ENCODE peak calls at places on chromosomes 3 and 15, in nine cellular contexts. One of them, this sample, is unnamed. For H3K4me1, the result is how much of the 10 kb centered on the place peaks cover.

GRCh38 chr3:15387735-15388134 is 39.6 kb downstream of the METTL6 start:
- ATAC-seq in A549: no peak
- ATAC-seq in right cardiac atrium: no peak
- ATAC-seq in body of pancreas: peak
- ATAC-seq in gastrocnemius medialis: no peak
- ATAC-seq in heart right ventricle: no peak
- ATAC-seq in foreskin keratinocyte: no peak
- ATAC-seq in left lung: no peak
- ATAC-seq in heart left ventricle: peak
- ATAC-seq in this sample: no peak

GRCh38 chr3:50371133-50371670 is 11.9 kb upstream of the TMEM115 start:
- ATAC-seq in A549: no peak
- ATAC-seq in right cardiac atrium: no peak
- ATAC-seq in body of pancreas: no peak
- ATAC-seq in gastrocnemius medialis: no peak
- ATAC-seq in heart right ventricle: no peak
- ATAC-seq in foreskin keratinocyte: no peak
- ATAC-seq in left lung: no peak
- ATAC-seq in heart left ventricle: no peak
- ATAC-seq in this sample: no peak

GRCh38 chr3:141405581-141405980 is 37.3 kb downstream of the ZBTB38 start:
- ATAC-seq in A549: no peak
- ATAC-seq in right cardiac atrium: no peak
- ATAC-seq in body of pancreas: no peak
- ATAC-seq in gastrocnemius medialis: no peak
- ATAC-seq in heart right ventricle: no peak
- ATAC-seq in foreskin keratinocyte: no peak
- ATAC-seq in left lung: no peak
- ATAC-seq in heart left ventricle: no peak
- ATAC-seq in this sample: no peak

GRCh38 chr3:127197300-127198150 is 4.6 kb downstream of the PRR23E start:
- ATAC-seq in A549: no peak
- ATAC-seq in right cardiac atrium: no peak
- ATAC-seq in body of pancreas: no peak
- ATAC-seq in gastrocnemius medialis: no peak
- ATAC-seq in heart right ventricle: no peak
- ATAC-seq in foreskin keratinocyte: no peak
- ATAC-seq in left lung: no peak
- ATAC-seq in heart left ventricle: no peak
- ATAC-seq in this sample: no peak

GRCh38 chr3:65107174-65107573 is 419.4 kb upstream of the ADAMTS9 start:
- ATAC-seq in A549: no peak
- ATAC-seq in right cardiac atrium: peak
- ATAC-seq in body of pancreas: no peak
- ATAC-seq in gastrocnemius medialis: no peak
- ATAC-seq in heart right ventricle: no peak
- ATAC-seq in foreskin keratinocyte: peak
- ATAC-seq in left lung: no peak
- ATAC-seq in heart left ventricle: no peak
- ATAC-seq in this sample: no peak

GRCh38 chr15:91950631-91951384 is 97.3 kb downstream of the SLCO3A1 start:
- ATAC-seq in A549: no peak
- ATAC-seq in right cardiac atrium: no peak
- ATAC-seq in body of pancreas: no peak
- ATAC-seq in gastrocnemius medialis: no peak
- ATAC-seq in heart right ventricle: no peak
- ATAC-seq in foreskin keratinocyte: no peak
- ATAC-seq in left lung: no peak
- ATAC-seq in heart left ventricle: no peak
- ATAC-seq in this sample: no peak

GRCh38 chr3:142609136-142609535 is 12.9 kb downstream of the PLS1 start:
- ATAC-seq in A549: no peak
- ATAC-seq in right cardiac atrium: no peak
- ATAC-seq in body of pancreas: no peak
- ATAC-seq in gastrocnemius medialis: no peak
- ATAC-seq in heart right ventricle: no peak
- ATAC-seq in foreskin keratinocyte: peak
- ATAC-seq in left lung: no peak
- ATAC-seq in heart left ventricle: no peak
- ATAC-seq in this sample: no peak

GRCh38 chr3:100665230-100665629 is 44.1 kb upstream of the TFG start:
- ATAC-seq in A549: no peak
- ATAC-seq in right cardiac atrium: no peak
- ATAC-seq in body of pancreas: no peak
- ATAC-seq in gastrocnemius medialis: no peak
- ATAC-seq in heart right ventricle: no peak
- ATAC-seq in foreskin keratinocyte: no peak
- ATAC-seq in left lung: no peak
- ATAC-seq in heart left ventricle: no peak
- ATAC-seq in this sample: no peak

GRCh38 chr3:196774191-196774820 is 34.6 kb downstream of the PAK2 start:
- ATAC-seq in A549: no peak
- ATAC-seq in right cardiac atrium: no peak
- ATAC-seq in body of pancreas: no peak
- ATAC-seq in gastrocnemius medialis: peak
- ATAC-seq in heart right ventricle: peak
- ATAC-seq in foreskin keratinocyte: peak
- ATAC-seq in left lung: peak
- ATAC-seq in heart left ventricle: no peak
- ATAC-seq in this sample: no peak

GRCh38 chr3:22885039-22885438 is 318.1 kb upstream of the UBE2E2 start:
- ATAC-seq in A549: no peak
- ATAC-seq in right cardiac atrium: no peak
- ATAC-seq in body of pancreas: no peak
- ATAC-seq in gastrocnemius medialis: no peak
- ATAC-seq in heart right ventricle: no peak
- ATAC-seq in foreskin keratinocyte: no peak
- ATAC-seq in left lung: no peak
- ATAC-seq in heart left ventricle: no peak
- ATAC-seq in this sample: no peak

GRCh38 chr15:41423979-41424659 is 7.2 kb downstream of the RTF1 start:
- ATAC-seq in A549: no peak
- ATAC-seq in right cardiac atrium: no peak
- ATAC-seq in body of pancreas: no peak
- ATAC-seq in gastrocnemius medialis: no peak
- ATAC-seq in heart right ventricle: no peak
- ATAC-seq in foreskin keratinocyte: no peak
- ATAC-seq in left lung: no peak
- ATAC-seq in heart left ventricle: no peak
- ATAC-seq in this sample: no peak

GRCh38 chr3:138051946-138052802 is 42.2 kb downstream of the CLDN18 start:
- ATAC-seq in A549: peak
- ATAC-seq in right cardiac atrium: peak
- ATAC-seq in body of pancreas: no peak
- ATAC-seq in gastrocnemius medialis: no peak
- ATAC-seq in heart right ventricle: peak
- ATAC-seq in foreskin keratinocyte: peak
- ATAC-seq in left lung: peak
- ATAC-seq in heart left ventricle: peak
- ATAC-seq in this sample: no peak

GRCh38 chr15:85277847-85278246 is 102.6 kb upstream of the AKAP13 start:
- ATAC-seq in A549: no peak
- ATAC-seq in right cardiac atrium: no peak
- ATAC-seq in body of pancreas: no peak
- ATAC-seq in gastrocnemius medialis: no peak
- ATAC-seq in heart right ventricle: no peak
- ATAC-seq in foreskin keratinocyte: no peak
- ATAC-seq in left lung: no peak
- ATAC-seq in heart left ventricle: no peak
- ATAC-seq in this sample: no peak

GRCh38 chr3:143627336-143627735 is 220.9 kb downstream of the SLC9A9 start:
- ATAC-seq in A549: no peak
- ATAC-seq in right cardiac atrium: no peak
- ATAC-seq in body of pancreas: no peak
- ATAC-seq in gastrocnemius medialis: no peak
- ATAC-seq in heart right ventricle: no peak
- ATAC-seq in foreskin keratinocyte: peak
- ATAC-seq in left lung: no peak
- ATAC-seq in heart left ventricle: no peak
- ATAC-seq in this sample: no peak

GRCh38 chr15:34613997-34614396 is 30.5 kb upstream of the GOLGA8B start:
- ATAC-seq in A549: no peak
- ATAC-seq in right cardiac atrium: no peak
- ATAC-seq in body of pancreas: no peak
- ATAC-seq in gastrocnemius medialis: no peak
- ATAC-seq in heart right ventricle: no peak
- ATAC-seq in foreskin keratinocyte: no peak
- ATAC-seq in left lung: no peak
- ATAC-seq in heart left ventricle: no peak
- ATAC-seq in this sample: no peak
- H3K4me1 ChIP-seq in A549: under half
- H3K4me1 ChIP-seq in right cardiac atrium: under half
- H3K4me1 ChIP-seq in body of pancreas: under half
- H3K4me1 ChIP-seq in gastrocnemius medialis: under half
- H3K4me1 ChIP-seq in heart right ventricle: under half
- H3K4me1 ChIP-seq in foreskin keratinocyte: under half
- H3K4me1 ChIP-seq in left lung: under half
- H3K4me1 ChIP-seq in heart left ventricle: under half
- H3K4me1 ChIP-seq in this sample: under half

GRCh38 chr3:52090131-52090548 is 33.8 kb upstream of the DUSP7 start:
- ATAC-seq in A549: no peak
- ATAC-seq in right cardiac atrium: peak
- ATAC-seq in body of pancreas: no peak
- ATAC-seq in gastrocnemius medialis: no peak
- ATAC-seq in heart right ventricle: no peak
- ATAC-seq in foreskin keratinocyte: peak
- ATAC-seq in left lung: peak
- ATAC-seq in heart left ventricle: peak
- ATAC-seq in this sample: peak
- H3K4me1 ChIP-seq in A549: under half
- H3K4me1 ChIP-seq in right cardiac atrium: under half
- H3K4me1 ChIP-seq in body of pancreas: under half
- H3K4me1 ChIP-seq in gastrocnemius medialis: under half
- H3K4me1 ChIP-seq in heart right ventricle: half or more
- H3K4me1 ChIP-seq in foreskin keratinocyte: under half
- H3K4me1 ChIP-seq in left lung: under half
- H3K4me1 ChIP-seq in heart left ventricle: half or more
- H3K4me1 ChIP-seq in this sample: under half

GRCh38 chr3:195154111-195154791 is 116.7 kb downstream of the XXYLT1 start:
- ATAC-seq in A549: no peak
- ATAC-seq in right cardiac atrium: no peak
- ATAC-seq in body of pancreas: no peak
- ATAC-seq in gastrocnemius medialis: no peak
- ATAC-seq in heart right ventricle: no peak
- ATAC-seq in foreskin keratinocyte: no peak
- ATAC-seq in left lung: peak
- ATAC-seq in heart left ventricle: no peak
- ATAC-seq in this sample: no peak

GRCh38 chr3:195151866-195152526 is 119.0 kb downstream of the XXYLT1 start:
- ATAC-seq in A549: peak
- ATAC-seq in right cardiac atrium: no peak
- ATAC-seq in body of pancreas: no peak
- ATAC-seq in gastrocnemius medialis: no peak
- ATAC-seq in heart right ventricle: no peak
- ATAC-seq in foreskin keratinocyte: peak
- ATAC-seq in left lung: no peak
- ATAC-seq in heart left ventricle: no peak
- ATAC-seq in this sample: no peak

GRCh38 chr3:195153653-195154052 is 117.3 kb downstream of the XXYLT1 start:
- ATAC-seq in A549: no peak
- ATAC-seq in right cardiac atrium: no peak
- ATAC-seq in body of pancreas: no peak
- ATAC-seq in gastrocnemius medialis: no peak
- ATAC-seq in heart right ventricle: no peak
- ATAC-seq in foreskin keratinocyte: no peak
- ATAC-seq in left lung: no peak
- ATAC-seq in heart left ventricle: no peak
- ATAC-seq in this sample: no peak

GRCh38 chr3:195151402-195151801 is 119.6 kb downstream of the XXYLT1 start:
- ATAC-seq in A549: no peak
- ATAC-seq in right cardiac atrium: no peak
- ATAC-seq in body of pancreas: no peak
- ATAC-seq in gastrocnemius medialis: no peak
- ATAC-seq in heart right ventricle: no peak
- ATAC-seq in foreskin keratinocyte: no peak
- ATAC-seq in left lung: no peak
- ATAC-seq in heart left ventricle: no peak
- ATAC-seq in this sample: no peak

DNA sequence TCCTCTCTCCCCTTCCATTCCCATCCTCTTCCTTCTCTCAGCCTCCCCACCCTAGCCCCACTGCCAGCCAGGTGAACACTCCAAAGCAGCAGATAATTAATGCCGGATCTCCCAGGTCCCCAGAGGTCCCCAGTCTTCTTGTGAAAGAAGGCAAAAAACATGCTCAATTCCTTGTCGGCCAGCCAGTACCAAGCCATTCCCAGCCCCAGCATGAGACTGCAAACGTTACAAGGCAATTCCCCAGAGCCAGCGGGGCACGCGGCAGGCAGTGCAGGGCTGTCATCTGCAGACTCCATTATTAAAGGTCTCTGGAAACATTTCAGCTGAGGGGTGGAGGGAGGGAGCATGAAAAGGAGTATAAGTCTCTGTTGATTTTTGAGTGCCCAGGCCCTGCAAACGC is 117.8 kb downstream of the XXYLT1 start:
- ATAC-seq in A549: no peak
- ATAC-seq in right cardiac atrium: no peak
- ATAC-seq in body of pancreas: no peak
- ATAC-seq in gastrocnemius medialis: no peak
- ATAC-seq in heart right ventricle: no peak
- ATAC-seq in foreskin keratinocyte: no peak
- ATAC-seq in left lung: no peak
- ATAC-seq in heart left ventricle: no peak
- ATAC-seq in this sample: peak
- H3K4me1 ChIP-seq in A549: under half
- H3K4me1 ChIP-seq in right cardiac atrium: under half
- H3K4me1 ChIP-seq in body of pancreas: under half
- H3K4me1 ChIP-seq in gastrocnemius medialis: under half
- H3K4me1 ChIP-seq in heart right ventricle: half or more
- H3K4me1 ChIP-seq in foreskin keratinocyte: under half
- H3K4me1 ChIP-seq in left lung: under half
- H3K4me1 ChIP-seq in heart left ventricle: half or more
- H3K4me1 ChIP-seq in this sample: half or more

GRCh38 chr3:24263069-24263668 is 231.5 kb downstream of the THRB start:
- ATAC-seq in A549: no peak
- ATAC-seq in right cardiac atrium: no peak
- ATAC-seq in body of pancreas: no peak
- ATAC-seq in gastrocnemius medialis: no peak
- ATAC-seq in heart right ventricle: no peak
- ATAC-seq in foreskin keratinocyte: no peak
- ATAC-seq in left lung: no peak
- ATAC-seq in heart left ventricle: no peak
- ATAC-seq in this sample: no peak

GRCh38 chr3:24259901-24260512 is 234.6 kb downstream of the THRB start:
- ATAC-seq in A549: no peak
- ATAC-seq in right cardiac atrium: peak
- ATAC-seq in body of pancreas: peak
- ATAC-seq in gastrocnemius medialis: peak
- ATAC-seq in heart right ventricle: no peak
- ATAC-seq in foreskin keratinocyte: peak
- ATAC-seq in left lung: peak
- ATAC-seq in heart left ventricle: peak
- ATAC-seq in this sample: no peak

GRCh38 chr3:24258260-24258659 is 236.4 kb downstream of the THRB start:
- ATAC-seq in A549: no peak
- ATAC-seq in right cardiac atrium: no peak
- ATAC-seq in body of pancreas: no peak
- ATAC-seq in gastrocnemius medialis: no peak
- ATAC-seq in heart right ventricle: no peak
- ATAC-seq in foreskin keratinocyte: no peak
- ATAC-seq in left lung: no peak
- ATAC-seq in heart left ventricle: peak
- ATAC-seq in this sample: no peak

GRCh38 chr3:24255414-24255813 is 239.2 kb downstream of the THRB start:
- ATAC-seq in A549: no peak
- ATAC-seq in right cardiac atrium: no peak
- ATAC-seq in body of pancreas: no peak
- ATAC-seq in gastrocnemius medialis: no peak
- ATAC-seq in heart right ventricle: no peak
- ATAC-seq in foreskin keratinocyte: no peak
- ATAC-seq in left lung: no peak
- ATAC-seq in heart left ventricle: no peak
- ATAC-seq in this sample: no peak

GRCh38 chr3:24258727-24259600 is 235.7 kb downstream of the THRB start:
- ATAC-seq in A549: no peak
- ATAC-seq in right cardiac atrium: peak
- ATAC-seq in body of pancreas: peak
- ATAC-seq in gastrocnemius medialis: peak
- ATAC-seq in heart right ventricle: no peak
- ATAC-seq in foreskin keratinocyte: no peak
- ATAC-seq in left lung: no peak
- ATAC-seq in heart left ventricle: peak
- ATAC-seq in this sample: peak
- H3K4me1 ChIP-seq in A549: under half
- H3K4me1 ChIP-seq in right cardiac atrium: under half
- H3K4me1 ChIP-seq in body of pancreas: under half
- H3K4me1 ChIP-seq in gastrocnemius medialis: under half
- H3K4me1 ChIP-seq in heart right ventricle: under half
- H3K4me1 ChIP-seq in foreskin keratinocyte: under half
- H3K4me1 ChIP-seq in left lung: under half
- H3K4me1 ChIP-seq in heart left ventricle: under half
- H3K4me1 ChIP-seq in this sample: under half